ENCODE peak calls at places on chromosomes 1 and 21, in four cellular contexts. B is activated naive CD8-positive, alpha-beta T cell treated with anti-CD3 and anti-CD28 coated beads, Interleukin-2, amount 50 U/mL, for 24 hours; G is HT1080; A is NCI-H2081. N is an unnamed sample.

GRCh38 chr1:160366731-160367515 is at the start of gene NHLH1:
- DNase-seq in A (no peak), G (no peak), B (no peak), N (no peak)

GRCh38 chr1:235917267-235917811 is 50.6 kb upstream of the LYST start:
- DNase-seq in G (peak; percentile 100), B (peak; percentile 62), A (peak; percentile 36), N (peak; percentile 84)

GRCh38 chr1:185318431-185319151 is 1.5 kb upstream of the IVNS1ABP start:
- DNase-seq in G (no peak), A (no peak), B (no peak), N (no peak)

GRCh38 chr1:12541274-12542137 is 76.5 kb downstream of the DHRS3 start:
- DNase-seq in B (no peak), G (no peak), A (no peak), N (no peak)

GRCh38 chr1:27789511-27790154 is 16.6 kb downstream of the STX12 start:
- DNase-seq in A (no peak), B (no peak), G (peak; percentile 81), N (peak; percentile 76)

GRCh38 chr1:46533179-46533864 is 18.1 kb downstream of the KNCN start:
- DNase-seq in G (no peak), B (peak; percentile 38), A (peak; percentile 69), N (peak; percentile 55)

GRCh38 chr1:113515498-113515897 is 125.2 kb downstream of the MAGI3 start:
- DNase-seq in G (no peak), A (no peak), B (no peak), N (no peak)

GRCh38 chr1:41122851-41123518 is 101.5 kb upstream of the SLFNL1 start:
- DNase-seq in A (peak; percentile 22), G (peak; percentile 84), B (no peak), N (no peak)

GRCh38 chr1:199660071-199660470 is 367.4 kb upstream of the NR5A2 start:
- DNase-seq in G (no peak), A (no peak), B (no peak), N (no peak)

GRCh38 chr1:234007684-234008083 is 103.2 kb downstream of the SLC35F3 start:
- DNase-seq in A (no peak), G (no peak), B (no peak), N (no peak)

GRCh38 chr21:22044431-22044830 is 1046.2 kb downstream of the NCAM2 start:
- DNase-seq in B (no peak), G (no peak), A (no peak), N (no peak)

GRCh38 chr1:47630346-47630745 is 192.5 kb downstream of the FOXD2 start:
- DNase-seq in G (no peak), B (no peak), A (no peak), N (no peak)

GRCh38 chr1:181390350-181391080 is 92.8 kb upstream of the CACNA1E start:
- DNase-seq in A (peak; percentile 96), B (no peak), G (no peak), N (no peak)

GRCh38 chr1:229636042-229636441 is 10.0 kb downstream of the URB2 start:
- DNase-seq in A (no peak), G (no peak), B (no peak), N (no peak)

GRCh38 chr1:32981003-32981909 is 16.6 kb upstream of the RNF19B start:
- DNase-seq in A (peak; percentile 70), G (peak; percentile 96), B (peak; percentile 69), N (no peak)

GRCh38 chr21:45333583-45334121 is 46.0 kb upstream of the POFUT2 start:
- DNase-seq in A (no peak), B (no peak), G (no peak), N (no peak)

GRCh38 chr21:42062543-42063022 is 8.5 kb upstream of the UMODL1 start:
- DNase-seq in G (no peak), A (no peak), B (peak; percentile 65), N (peak; percentile 51)

GRCh38 chr1:171636141-171636540 is 14.1 kb downstream of the MYOCOS start:
- DNase-seq in A (no peak), G (no peak), B (no peak), N (no peak)

GRCh38 chr1:184743062-184743756 is 11.4 kb downstream of the EDEM3 start:
- DNase-seq in A (no peak), G (no peak), B (no peak), N (no peak)

GRCh38 chr1:222928212-222928611 is 113.4 kb downstream of the DISP1 start:
- DNase-seq in G (no peak), A (peak; percentile 94), B (no peak), N (peak; percentile 63)

GRCh38 chr1:68442006-68442405 is 7.7 kb downstream of the RPE65 start:
- DNase-seq in G (peak; percentile 16), B (no peak), A (peak; percentile 4), N (no peak)

GRCh38 chr1:103123321-103123720 is 15.0 kb upstream of the COL11A1 start:
- DNase-seq in G (no peak), B (no peak), A (no peak), N (no peak)

N was measured in thyroid gland.